ENCODE peak calls at places on chromosomes 13 and 19, in seven cellular contexts. One of them, this sample, is unnamed.

GRCh38 chr19:30268601-30269000 is 103.6 kb upstream of the ZNF536 start:
- DNase-seq in Jurkat, Clone E6-1: no peak
- DNase-seq in HFF-Myc: no peak
- DNase-seq in ascending aorta: no peak
- DNase-seq in stomach: no peak
- DNase-seq in colonic mucosa: no peak
- DNase-seq in GM23248: no peak
- DNase-seq in this sample: no peak

GRCh38 chr13:37023871-37024270 is 23.3 kb downstream of the EXOSC8 start:
- DNase-seq in Jurkat, Clone E6-1: no peak
- DNase-seq in HFF-Myc: no peak
- DNase-seq in ascending aorta: no peak
- DNase-seq in stomach: no peak
- DNase-seq in colonic mucosa: no peak
- DNase-seq in GM23248: peak; percentile 75
- DNase-seq in this sample: no peak

GRCh38 chr13:48126944-48127814 is 32.3 kb upstream of the MED4 start:
- DNase-seq in Jurkat, Clone E6-1: peak; percentile 82
- DNase-seq in HFF-Myc: peak; percentile 66
- DNase-seq in ascending aorta: no peak
- DNase-seq in stomach: peak; percentile 29
- DNase-seq in colonic mucosa: peak; percentile 33
- DNase-seq in GM23248: peak; percentile 77
- DNase-seq in this sample: peak; percentile 60

GRCh38 chr13:54950546-54950945 is 1921.9 kb downstream of the OLFM4 start:
- DNase-seq in Jurkat, Clone E6-1: no peak
- DNase-seq in HFF-Myc: no peak
- DNase-seq in ascending aorta: no peak
- DNase-seq in stomach: no peak
- DNase-seq in colonic mucosa: no peak
- DNase-seq in GM23248: no peak
- DNase-seq in this sample: no peak

GRCh38 chr13:100302391-100302790 is 213.5 kb downstream of the PCCA start:
- DNase-seq in Jurkat, Clone E6-1: no peak
- DNase-seq in HFF-Myc: no peak
- DNase-seq in ascending aorta: no peak
- DNase-seq in stomach: no peak
- DNase-seq in colonic mucosa: no peak
- DNase-seq in GM23248: no peak
- DNase-seq in this sample: no peak

GRCh38 chr13:83221256-83221655 is 661.0 kb downstream of the SLITRK1 start:
- DNase-seq in Jurkat, Clone E6-1: peak; percentile 4
- DNase-seq in HFF-Myc: peak; percentile 56
- DNase-seq in ascending aorta: no peak
- DNase-seq in stomach: no peak
- DNase-seq in colonic mucosa: no peak
- DNase-seq in GM23248: peak; percentile 5
- DNase-seq in this sample: no peak

GRCh38 chr13:109835321-109835720 is 48.9 kb upstream of the IRS2 start:
- DNase-seq in Jurkat, Clone E6-1: no peak
- DNase-seq in HFF-Myc: no peak
- DNase-seq in ascending aorta: no peak
- DNase-seq in stomach: no peak
- DNase-seq in colonic mucosa: no peak
- DNase-seq in GM23248: no peak
- DNase-seq in this sample: no peak

GRCh38 chr19:55383279-55383788 is 758 bp downstream of the TMEM238 start:
- DNase-seq in Jurkat, Clone E6-1: no peak
- DNase-seq in HFF-Myc: no peak
- DNase-seq in ascending aorta: no peak
- DNase-seq in stomach: no peak
- DNase-seq in colonic mucosa: peak; percentile 36
- DNase-seq in GM23248: no peak
- DNase-seq in this sample: no peak

GRCh38 chr13:110525328-110526319 is 35.9 kb downstream of the RAB20 start:
- DNase-seq in Jurkat, Clone E6-1: peak; percentile 77
- DNase-seq in HFF-Myc: no peak
- DNase-seq in ascending aorta: no peak
- DNase-seq in stomach: no peak
- DNase-seq in colonic mucosa: peak; percentile 62
- DNase-seq in GM23248: no peak
- DNase-seq in this sample: peak; percentile 64

GRCh38 chr13:110323172-110323851 is 16.2 kb downstream of the COL4A2 start:
- DNase-seq in Jurkat, Clone E6-1: no peak
- DNase-seq in HFF-Myc: no peak
- DNase-seq in ascending aorta: no peak
- DNase-seq in stomach: no peak
- DNase-seq in colonic mucosa: no peak
- DNase-seq in GM23248: peak; percentile 86
- DNase-seq in this sample: peak; percentile 79

GRCh38 chr13:42781362-42781761 is at the start of gene FAM216B:
- DNase-seq in Jurkat, Clone E6-1: no peak
- DNase-seq in HFF-Myc: no peak
- DNase-seq in ascending aorta: no peak
- DNase-seq in stomach: no peak
- DNase-seq in colonic mucosa: no peak
- DNase-seq in GM23248: no peak
- DNase-seq in this sample: no peak

GRCh38 chr13:60112771-60113170 is 51.0 kb downstream of the DIAPH3 start:
- DNase-seq in Jurkat, Clone E6-1: no peak
- DNase-seq in HFF-Myc: no peak
- DNase-seq in ascending aorta: no peak
- DNase-seq in stomach: no peak
- DNase-seq in colonic mucosa: no peak
- DNase-seq in GM23248: peak; percentile 75
- DNase-seq in this sample: no peak

GRCh38 chr19:16340654-16341053 is 16.0 kb downstream of the KLF2 start:
- DNase-seq in Jurkat, Clone E6-1: no peak
- DNase-seq in HFF-Myc: no peak
- DNase-seq in ascending aorta: no peak
- DNase-seq in stomach: no peak
- DNase-seq in colonic mucosa: no peak
- DNase-seq in GM23248: no peak
- DNase-seq in this sample: no peak

GRCh38 chr13:77692746-77693448 is 4.6 kb upstream of the SLAIN1 start:
- DNase-seq in Jurkat, Clone E6-1: no peak
- DNase-seq in HFF-Myc: no peak
- DNase-seq in ascending aorta: no peak
- DNase-seq in stomach: no peak
- DNase-seq in colonic mucosa: no peak
- DNase-seq in GM23248: no peak
- DNase-seq in this sample: no peak

GRCh38 chr13:49997935-49998334 is 1.1 kb downstream of the TRIM13 start:
- DNase-seq in Jurkat, Clone E6-1: no peak
- DNase-seq in HFF-Myc: no peak
- DNase-seq in ascending aorta: no peak
- DNase-seq in stomach: no peak
- DNase-seq in colonic mucosa: peak; percentile 31
- DNase-seq in GM23248: peak; percentile 26
- DNase-seq in this sample: peak; percentile 13

GRCh38 chr19:11612816-11613511 is 15.7 kb downstream of the ZNF627 start:
- DNase-seq in Jurkat, Clone E6-1: peak; percentile 39
- DNase-seq in HFF-Myc: no peak
- DNase-seq in ascending aorta: no peak
- DNase-seq in stomach: no peak
- DNase-seq in colonic mucosa: no peak
- DNase-seq in GM23248: peak; percentile 38
- DNase-seq in this sample: peak; percentile 43

GRCh38 chr19:37077615-37077928 is 661 bp upstream of the ZNF420 start:
- DNase-seq in Jurkat, Clone E6-1: no peak
- DNase-seq in HFF-Myc: no peak
- DNase-seq in ascending aorta: no peak
- DNase-seq in stomach: no peak
- DNase-seq in colonic mucosa: no peak
- DNase-seq in GM23248: no peak
- DNase-seq in this sample: no peak

GRCh38 chr19:56538254-56538760 is 441 bp upstream of the ZFP28 start:
- DNase-seq in Jurkat, Clone E6-1: no peak
- DNase-seq in HFF-Myc: peak; percentile 46
- DNase-seq in ascending aorta: peak; percentile 45
- DNase-seq in stomach: peak; percentile 88
- DNase-seq in colonic mucosa: peak; percentile 93
- DNase-seq in GM23248: peak; percentile 95
- DNase-seq in this sample: peak; percentile 12
- H3K4me3 ChIP-seq in Jurkat, Clone E6-1: no peak overlapping the region
- H3K4me3 ChIP-seq in HFF-Myc: peak overlapping the region; percentile 52
- H3K4me3 ChIP-seq in ascending aorta: peak overlapping the region; percentile 85
- H3K4me3 ChIP-seq in stomach: peak overlapping the region; percentile 83
- H3K4me3 ChIP-seq in colonic mucosa: peak overlapping the region; percentile 65
- H3K4me3 ChIP-seq in GM23248: peak overlapping the region; percentile 85
- H3K4me3 ChIP-seq in this sample: peak overlapping the region; percentile 59

GRCh38 chr19:41425174-41426115 is 1.7 kb downstream of the B3GNT8 start:
- DNase-seq in Jurkat, Clone E6-1: no peak
- DNase-seq in HFF-Myc: no peak
- DNase-seq in ascending aorta: no peak
- DNase-seq in stomach: no peak
- DNase-seq in colonic mucosa: peak; percentile 41
- DNase-seq in GM23248: no peak
- DNase-seq in this sample: no peak

GRCh38 chr19:41426116-41426841 is 895 bp downstream of the B3GNT8 start:
- DNase-seq in Jurkat, Clone E6-1: no peak
- DNase-seq in HFF-Myc: no peak
- DNase-seq in ascending aorta: no peak
- DNase-seq in stomach: no peak
- DNase-seq in colonic mucosa: no peak
- DNase-seq in GM23248: peak; percentile 10
- DNase-seq in this sample: peak; percentile 69

GRCh38 chr19:41428481-41428859 is 1.3 kb upstream of the B3GNT8 start:
- DNase-seq in Jurkat, Clone E6-1: no peak
- DNase-seq in HFF-Myc: no peak
- DNase-seq in ascending aorta: no peak
- DNase-seq in stomach: no peak
- DNase-seq in colonic mucosa: no peak
- DNase-seq in GM23248: no peak
- DNase-seq in this sample: no peak

GRCh38 chr19:41427647-41428480 is 690 bp upstream of the B3GNT8 start:
- DNase-seq in Jurkat, Clone E6-1: no peak
- DNase-seq in HFF-Myc: no peak
- DNase-seq in ascending aorta: no peak
- DNase-seq in stomach: no peak
- DNase-seq in colonic mucosa: peak; percentile 54
- DNase-seq in GM23248: peak; percentile 60
- DNase-seq in this sample: peak; percentile 84

DNA sequence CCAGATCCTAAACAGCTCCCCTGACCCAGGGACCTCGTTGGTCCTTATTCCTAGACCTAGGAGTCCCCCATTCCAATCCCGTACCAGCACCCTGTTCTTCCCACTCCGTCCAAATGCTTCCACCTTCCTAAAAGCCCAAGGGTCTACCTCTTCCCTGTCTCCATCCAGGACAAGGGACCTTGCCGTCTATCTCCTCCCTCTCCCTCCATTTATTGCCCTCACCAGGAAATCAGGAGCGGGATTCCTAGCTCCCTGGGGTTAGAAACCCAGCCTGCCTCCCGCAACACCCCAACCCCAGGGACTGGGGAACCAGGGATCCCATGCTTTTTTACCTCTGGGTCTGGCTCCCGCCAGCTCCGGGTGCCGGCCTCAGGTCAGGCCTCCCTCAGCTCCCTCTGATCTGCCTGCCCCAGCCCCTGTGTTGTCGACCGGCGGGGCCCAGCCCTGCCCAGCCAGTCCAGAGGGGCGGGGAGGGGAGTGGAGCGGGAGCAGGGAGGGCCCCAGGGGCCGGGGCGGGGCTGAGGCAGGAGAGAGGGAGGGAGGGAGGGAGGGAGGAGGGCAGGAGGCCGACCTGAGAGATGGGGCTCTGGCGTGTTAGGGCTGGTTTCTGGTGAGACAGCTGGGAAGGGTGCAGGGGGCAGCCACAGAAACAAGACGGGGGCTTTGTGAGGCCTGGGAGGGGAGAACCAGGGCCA is at the start of gene B3GNT8:
- DNase-seq in Jurkat, Clone E6-1: no peak
- DNase-seq in HFF-Myc: no peak
- DNase-seq in ascending aorta: peak; percentile 36
- DNase-seq in stomach: peak; percentile 86
- DNase-seq in colonic mucosa: peak; percentile 94
- DNase-seq in GM23248: peak; percentile 86
- DNase-seq in this sample: peak; percentile 99
- H3K4me3 ChIP-seq in Jurkat, Clone E6-1: no peak within 1 kb of the TSS
- H3K4me3 ChIP-seq in HFF-Myc: peak within 1 kb of the TSS; percentile 20
- H3K4me3 ChIP-seq in ascending aorta: peak within 1 kb of the TSS; percentile 80
- H3K4me3 ChIP-seq in stomach: peak within 1 kb of the TSS; percentile 56
- H3K4me3 ChIP-seq in colonic mucosa: peak within 1 kb of the TSS; percentile 57
- H3K4me3 ChIP-seq in GM23248: peak within 1 kb of the TSS; percentile 71
- H3K4me3 ChIP-seq in this sample: peak within 1 kb of the TSS; percentile 48

GRCh38 chr19:47729799-47730520 is 15.4 kb upstream of the NOP53 start:
- DNase-seq in Jurkat, Clone E6-1: peak; percentile 83
- DNase-seq in HFF-Myc: no peak
- DNase-seq in ascending aorta: no peak
- DNase-seq in stomach: peak; percentile 81
- DNase-seq in colonic mucosa: peak; percentile 75
- DNase-seq in GM23248: peak; percentile 36
- DNase-seq in this sample: peak; percentile 97
- H3K4me3 ChIP-seq in Jurkat, Clone E6-1: peak overlapping the region; percentile 55
- H3K4me3 ChIP-seq in HFF-Myc: no peak overlapping the region
- H3K4me3 ChIP-seq in ascending aorta: peak overlapping the region; percentile 54
- H3K4me3 ChIP-seq in stomach: peak overlapping the region; percentile 37
- H3K4me3 ChIP-seq in colonic mucosa: no peak overlapping the region
- H3K4me3 ChIP-seq in GM23248: peak overlapping the region; percentile 32
- H3K4me3 ChIP-seq in this sample: peak overlapping the region; percentile 45

DNA sequence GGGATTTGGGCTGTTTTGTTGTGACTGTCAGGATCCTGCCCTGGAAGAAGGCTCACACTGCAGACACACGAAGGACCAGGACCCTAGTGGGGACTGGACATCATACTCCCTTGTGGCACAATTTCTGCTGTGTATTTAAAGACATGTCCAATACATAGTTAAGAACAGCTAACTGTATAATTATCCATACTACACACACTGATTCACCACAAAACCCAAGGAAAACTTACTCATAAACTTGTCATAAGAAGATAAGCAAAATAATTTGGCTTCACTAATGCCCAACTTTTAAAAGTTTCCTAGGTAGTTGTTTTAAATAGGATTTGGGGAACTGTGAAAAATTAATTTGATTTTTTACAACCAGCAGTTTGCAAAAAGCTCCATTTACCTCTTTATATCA is 46.1 kb downstream of the LATS2 start:
- DNase-seq in Jurkat, Clone E6-1: no peak
- DNase-seq in HFF-Myc: no peak
- DNase-seq in ascending aorta: no peak
- DNase-seq in stomach: no peak
- DNase-seq in colonic mucosa: no peak
- DNase-seq in GM23248: peak; percentile 77
- DNase-seq in this sample: no peak
- H3K4me3 ChIP-seq in Jurkat, Clone E6-1: no peak overlapping the region
- H3K4me3 ChIP-seq in HFF-Myc: peak overlapping the region; percentile 18
- H3K4me3 ChIP-seq in ascending aorta: no peak overlapping the region
- H3K4me3 ChIP-seq in stomach: no peak overlapping the region
- H3K4me3 ChIP-seq in colonic mucosa: no peak overlapping the region
- H3K4me3 ChIP-seq in GM23248: peak overlapping the region; percentile 9
- H3K4me3 ChIP-seq in this sample: no peak overlapping the region

This sample was measured in H7.